ENCODE peak calls at places on chromosomes 4 and X, in seven cellular contexts. One of them, this sample, is unnamed.
A peak's percentile ranks its signal among the peaks of the same experiment; 100 is the strongest.

GRCh38 chr4:43330288-43330687 is 437.8 kb downstream of the GRXCR1 start:
- DNase-seq in HepG2: no peak
- DNase-seq in A549: no peak
- DNase-seq in upper lobe of left lung: no peak
- DNase-seq in stomach: no peak
- DNase-seq in suprapubic skin: no peak
- DNase-seq in ovary: no peak
- DNase-seq in this sample: no peak

GRCh38 chrX:118764122-118764521 is 36.7 kb downstream of the IL13RA1 start:
- DNase-seq in upper lobe of left lung: no peak
- DNase-seq in suprapubic skin: no peak
- DNase-seq in ovary: no peak
- DNase-seq in HepG2: no peak
- DNase-seq in stomach: no peak
- DNase-seq in A549: no peak
- DNase-seq in this sample: no peak

GRCh38 chrX:120260369-120260768 is 9.8 kb downstream of the ZBTB33 start:
- DNase-seq in ovary: no peak
- DNase-seq in stomach: no peak
- DNase-seq in upper lobe of left lung: no peak
- DNase-seq in A549: no peak
- DNase-seq in suprapubic skin: no peak
- DNase-seq in HepG2: no peak
- DNase-seq in this sample: no peak

GRCh38 chr4:122341906-122342305 is 36.9 kb upstream of the ADAD1 start:
- DNase-seq in upper lobe of left lung: no peak
- DNase-seq in A549: peak; percentile 48
- DNase-seq in stomach: no peak
- DNase-seq in suprapubic skin: no peak
- DNase-seq in HepG2: no peak
- DNase-seq in ovary: no peak
- DNase-seq in this sample: no peak

GRCh38 chr4:53994382-53994781 is 70.0 kb downstream of the CHIC2 start:
- DNase-seq in upper lobe of left lung: no peak
- DNase-seq in ovary: no peak
- DNase-seq in suprapubic skin: no peak
- DNase-seq in HepG2: no peak
- DNase-seq in A549: no peak
- DNase-seq in stomach: no peak
- DNase-seq in this sample: no peak

GRCh38 chrX:104335765-104336164 is 81.0 kb upstream of the ESX1 start:
- DNase-seq in upper lobe of left lung: no peak
- DNase-seq in stomach: no peak
- DNase-seq in A549: peak; percentile 38
- DNase-seq in suprapubic skin: no peak
- DNase-seq in HepG2: no peak
- DNase-seq in ovary: no peak
- DNase-seq in this sample: no peak

GRCh38 chr4:82839624-82840023 is 41.0 kb upstream of the SCD5 start:
- DNase-seq in HepG2: no peak
- DNase-seq in ovary: no peak
- DNase-seq in stomach: no peak
- DNase-seq in A549: no peak
- DNase-seq in upper lobe of left lung: no peak
- DNase-seq in suprapubic skin: no peak
- DNase-seq in this sample: no peak

GRCh38 chrX:131802836-131803626 is 220.1 kb upstream of the STK26 start:
- DNase-seq in suprapubic skin: no peak
- DNase-seq in stomach: peak; percentile 78
- DNase-seq in HepG2: no peak
- DNase-seq in ovary: peak; percentile 80
- DNase-seq in upper lobe of left lung: no peak
- DNase-seq in A549: peak; percentile 69
- DNase-seq in this sample: peak; percentile 88

GRCh38 chr4:1780435-1780834 is 12.7 kb upstream of the FGFR3 start:
- DNase-seq in ovary: no peak
- DNase-seq in A549: no peak
- DNase-seq in upper lobe of left lung: no peak
- DNase-seq in stomach: no peak
- DNase-seq in suprapubic skin: no peak
- DNase-seq in HepG2: no peak
- DNase-seq in this sample: no peak

GRCh38 chr4:88341227-88342192 is 37.1 kb upstream of the HERC6 start:
- DNase-seq in upper lobe of left lung: no peak
- DNase-seq in ovary: peak; percentile 41
- DNase-seq in stomach: no peak
- DNase-seq in A549: peak; percentile 57
- DNase-seq in suprapubic skin: no peak
- DNase-seq in HepG2: peak; percentile 10
- DNase-seq in this sample: peak; percentile 74

GRCh38 chr4:31007858-31008257 is 287.7 kb downstream of the PCDH7 start:
- DNase-seq in A549: no peak
- DNase-seq in stomach: no peak
- DNase-seq in ovary: no peak
- DNase-seq in suprapubic skin: no peak
- DNase-seq in upper lobe of left lung: no peak
- DNase-seq in HepG2: no peak
- DNase-seq in this sample: no peak

GRCh38 chr4:40750461-40751258 is 905 bp downstream of the NSUN7 start:
- DNase-seq in suprapubic skin: no peak
- DNase-seq in ovary: peak; percentile 15
- DNase-seq in HepG2: no peak
- DNase-seq in A549: no peak
- DNase-seq in upper lobe of left lung: no peak
- DNase-seq in stomach: no peak
- DNase-seq in this sample: no peak

GRCh38 chr4:90171491-90171890 is 44.3 kb downstream of the CCSER1 start:
- DNase-seq in stomach: no peak
- DNase-seq in ovary: no peak
- DNase-seq in suprapubic skin: no peak
- DNase-seq in upper lobe of left lung: no peak
- DNase-seq in A549: no peak
- DNase-seq in HepG2: no peak
- DNase-seq in this sample: no peak

GRCh38 chr4:90163872-90164271 is 36.7 kb downstream of the CCSER1 start:
- DNase-seq in upper lobe of left lung: no peak
- DNase-seq in A549: no peak
- DNase-seq in ovary: no peak
- DNase-seq in HepG2: no peak
- DNase-seq in suprapubic skin: no peak
- DNase-seq in stomach: no peak
- DNase-seq in this sample: no peak

GRCh38 chr4:90165883-90166282 is 38.7 kb downstream of the CCSER1 start:
- DNase-seq in suprapubic skin: no peak
- DNase-seq in A549: no peak
- DNase-seq in upper lobe of left lung: no peak
- DNase-seq in ovary: no peak
- DNase-seq in stomach: no peak
- DNase-seq in HepG2: no peak
- DNase-seq in this sample: no peak
- TF ChIP-seq EP300 in suprapubic skin: no peak
- TF ChIP-seq EP300 in A549: no peak
- TF ChIP-seq EP300 in upper lobe of left lung: no peak
- TF ChIP-seq EP300 in ovary: no peak
- TF ChIP-seq EP300 in stomach: no peak
- TF ChIP-seq EP300 in HepG2: no peak
- TF ChIP-seq EP300 in this sample: no peak

GRCh38 chr4:26907731-26908599 is 47.3 kb downstream of the STIM2 start:
- DNase-seq in stomach: no peak
- DNase-seq in ovary: no peak
- DNase-seq in HepG2: no peak
- DNase-seq in A549: no peak
- DNase-seq in upper lobe of left lung: no peak
- DNase-seq in suprapubic skin: no peak
- DNase-seq in this sample: no peak
- H3K4me3 ChIP-seq in stomach: no peak overlapping the region
- H3K4me3 ChIP-seq in ovary: no peak overlapping the region
- H3K4me3 ChIP-seq in HepG2: no peak overlapping the region
- H3K4me3 ChIP-seq in A549: no peak overlapping the region
- H3K4me3 ChIP-seq in upper lobe of left lung: no peak overlapping the region
- H3K4me3 ChIP-seq in suprapubic skin: no peak overlapping the region
- H3K4me3 ChIP-seq in this sample: no peak overlapping the region

GRCh38 chr4:89949782-89950387 is 55.2 kb downstream of the MMRN1 start:
- DNase-seq in A549: peak; percentile 17
- DNase-seq in upper lobe of left lung: no peak
- DNase-seq in stomach: no peak
- DNase-seq in ovary: no peak
- DNase-seq in HepG2: no peak
- DNase-seq in suprapubic skin: no peak
- DNase-seq in this sample: no peak

GRCh38 chr4:89957527-89957926 is 62.9 kb downstream of the MMRN1 start:
- DNase-seq in HepG2: no peak
- DNase-seq in ovary: no peak
- DNase-seq in A549: no peak
- DNase-seq in stomach: no peak
- DNase-seq in suprapubic skin: no peak
- DNase-seq in upper lobe of left lung: no peak
- DNase-seq in this sample: no peak

GRCh38 chr4:89954906-89955305 is 60.3 kb downstream of the MMRN1 start:
- DNase-seq in stomach: no peak
- DNase-seq in HepG2: no peak
- DNase-seq in ovary: no peak
- DNase-seq in suprapubic skin: no peak
- DNase-seq in upper lobe of left lung: no peak
- DNase-seq in A549: no peak
- DNase-seq in this sample: no peak

DNA sequence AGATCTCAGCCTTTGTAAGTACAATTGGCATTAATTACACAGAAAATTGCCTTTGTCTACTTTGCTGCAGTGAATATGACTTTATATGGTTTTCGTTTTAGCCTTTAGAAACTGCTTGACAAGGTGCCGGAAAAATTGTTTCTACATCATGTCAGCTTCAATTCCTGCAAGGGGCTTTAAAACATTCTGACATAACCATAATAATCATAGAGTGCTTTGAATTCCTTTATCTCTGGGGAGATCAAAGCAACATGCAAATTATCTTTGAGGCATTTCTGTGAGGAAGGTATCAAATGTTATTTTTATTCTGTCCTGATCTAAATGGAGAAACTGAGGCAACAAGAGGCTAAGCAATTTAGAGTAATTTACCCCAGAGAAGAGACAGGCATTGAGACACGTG is 57.8 kb downstream of the MMRN1 start:
- DNase-seq in ovary: no peak
- DNase-seq in upper lobe of left lung: no peak
- DNase-seq in A549: no peak
- DNase-seq in HepG2: no peak
- DNase-seq in stomach: no peak
- DNase-seq in suprapubic skin: no peak
- DNase-seq in this sample: no peak
- TF ChIP-seq EP300 in ovary: no peak
- TF ChIP-seq EP300 in upper lobe of left lung: no peak
- TF ChIP-seq EP300 in A549: no peak
- TF ChIP-seq EP300 in HepG2: no peak
- TF ChIP-seq EP300 in stomach: no peak
- TF ChIP-seq EP300 in suprapubic skin: no peak
- TF ChIP-seq EP300 in this sample: no peak

DNA sequence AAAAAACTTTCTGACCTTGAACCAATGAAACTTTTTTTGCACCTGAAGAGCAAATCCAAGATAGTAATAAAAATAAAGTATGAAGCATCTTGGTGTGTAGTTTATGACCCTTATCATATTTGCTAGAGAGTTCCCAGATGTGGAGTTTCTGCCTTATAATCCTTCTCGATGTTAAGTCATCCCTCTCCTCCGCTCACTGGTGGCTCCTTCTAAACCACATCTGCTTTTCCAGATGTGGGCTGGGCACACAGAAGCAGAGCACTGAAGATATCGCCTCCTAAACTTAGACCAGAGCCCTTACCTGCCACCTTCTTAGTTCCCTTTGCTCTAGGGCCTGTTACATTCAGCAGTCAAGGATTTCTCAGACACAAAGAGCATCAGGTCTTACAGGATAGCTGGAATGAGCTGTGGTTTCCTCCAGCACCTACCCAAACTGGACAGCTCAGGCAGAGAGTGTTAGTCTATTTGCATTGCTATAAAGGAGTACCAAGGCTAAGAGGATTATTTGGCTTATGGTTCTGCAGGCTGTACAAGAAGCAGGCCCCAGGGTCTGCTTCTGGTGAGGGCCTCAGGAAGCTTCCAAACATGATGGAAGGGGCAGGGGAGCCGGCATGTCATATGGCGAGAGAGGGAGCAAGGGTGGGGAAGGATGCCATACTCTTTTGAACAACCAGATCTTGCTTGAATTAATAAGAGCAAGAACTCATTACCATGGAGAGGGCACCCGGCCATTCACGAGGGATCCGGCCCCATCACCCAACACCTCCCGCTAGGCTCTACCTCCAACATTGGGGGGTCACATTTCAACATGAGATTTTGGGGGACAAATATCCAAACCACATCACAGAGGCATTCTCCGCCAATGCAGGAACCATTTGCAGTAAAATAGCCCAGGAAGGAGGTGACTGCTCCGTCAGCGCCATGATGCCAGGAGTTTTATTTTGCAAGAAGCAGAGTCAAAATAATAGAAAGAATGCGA is 75.6 kb upstream of the HELT start:
- DNase-seq in A549: no peak
- DNase-seq in upper lobe of left lung: no peak
- DNase-seq in HepG2: no peak
- DNase-seq in stomach: no peak
- DNase-seq in suprapubic skin: no peak
- DNase-seq in ovary: no peak
- DNase-seq in this sample: no peak
- H3K4me3 ChIP-seq in A549: no peak overlapping the region
- H3K4me3 ChIP-seq in upper lobe of left lung: no peak overlapping the region
- H3K4me3 ChIP-seq in HepG2: no peak overlapping the region
- H3K4me3 ChIP-seq in stomach: no peak overlapping the region
- H3K4me3 ChIP-seq in suprapubic skin: no peak overlapping the region
- H3K4me3 ChIP-seq in ovary: no peak overlapping the region
- H3K4me3 ChIP-seq in this sample: no peak overlapping the region

DNA sequence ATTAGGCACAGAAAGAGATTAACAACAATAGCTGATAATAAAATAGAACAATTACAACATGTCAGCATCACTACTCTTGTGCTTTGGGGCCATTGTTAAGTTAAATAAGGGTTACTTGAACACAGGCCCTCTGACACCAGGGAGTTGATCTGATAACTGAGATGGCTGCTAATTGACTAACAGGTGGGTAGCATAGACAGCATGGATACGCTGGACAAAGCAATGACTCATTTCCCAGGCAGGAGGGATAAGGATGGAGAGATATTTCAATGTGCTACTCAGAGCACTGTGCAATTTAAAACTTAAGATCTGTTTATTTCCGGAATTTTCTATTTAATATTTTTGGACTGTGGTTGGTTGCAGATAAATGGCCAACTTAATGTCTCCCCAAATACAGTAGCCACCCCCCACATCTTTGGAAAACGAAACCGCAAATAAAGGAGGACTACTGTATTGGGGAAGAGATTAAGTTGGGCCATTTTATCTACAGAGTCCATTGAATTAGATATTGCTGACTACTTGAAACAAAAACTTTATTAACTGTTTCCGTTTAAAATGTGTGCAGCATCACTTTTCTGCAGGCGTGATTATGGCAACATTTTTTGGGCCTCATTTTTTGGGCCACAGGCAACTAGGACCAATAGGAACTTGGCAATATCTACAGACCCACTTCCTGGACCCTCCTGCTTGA is 200.6 kb upstream of the KLF3 start:
- DNase-seq in ovary: no peak
- DNase-seq in upper lobe of left lung: no peak
- DNase-seq in A549: no peak
- DNase-seq in HepG2: no peak
- DNase-seq in stomach: no peak
- DNase-seq in suprapubic skin: no peak
- DNase-seq in this sample: no peak
- TF ChIP-seq EP300 in ovary: no peak
- TF ChIP-seq EP300 in upper lobe of left lung: no peak
- TF ChIP-seq EP300 in A549: no peak
- TF ChIP-seq EP300 in HepG2: no peak
- TF ChIP-seq EP300 in stomach: no peak
- TF ChIP-seq EP300 in suprapubic skin: no peak
- TF ChIP-seq EP300 in this sample: no peak

This sample was measured in sigmoid colon.